ENCODE peak calls at places on chromosomes 3 and 15, in ten cellular contexts. X is vagina, J is A673, V is tibial artery, E is GM23248, Q is astrocyte, T is tibial nerve, N is uterus, H is fibroblast of lung, P is MM.1S. Z is an unnamed sample. For H3K4me1 and H3K36me3, the result is how much of the 10 kb centered on the place peaks cover.

GRCh38 chr3:60475096-60475495 is 776.2 kb downstream of the FHIT start:
- DNase-seq in E (no peak), V (no peak), T (no peak), Q (no peak), P (no peak), H (no peak), J (no peak), X (no peak), N (no peak), Z (no peak)

GRCh38 chr3:50419595-50419994 is 60.3 kb upstream of the TMEM115 start:
- DNase-seq in X (no peak), E (no peak), N (no peak), P (no peak), Q (no peak), J (no peak), V (no peak), T (no peak), H (no peak), Z (no peak)

GRCh38 chr3:193391902-193392301 is 13.3 kb upstream of the ATP13A5 start:
- DNase-seq in P (no peak), N (no peak), T (no peak), J (peak), V (no peak), H (no peak), X (no peak), Q (peak), E (no peak), Z (no peak)

GRCh38 chr15:49135893-49136292 is 19.5 kb downstream of the COPS2 start:
- DNase-seq in E (peak), V (no peak), N (no peak), X (no peak), P (no peak), J (no peak), H (peak), Q (peak), T (no peak), Z (no peak)

GRCh38 chr3:183579967-183580720 is 24.6 kb upstream of the KLHL6 start:
- DNase-seq in P (no peak), N (peak), Q (no peak), T (no peak), J (no peak), V (no peak), X (no peak), H (peak), E (peak), Z (no peak)

GRCh38 chr15:39127925-39128617 is 452.8 kb upstream of the THBS1 start:
- DNase-seq in N (no peak), Q (peak), T (no peak), E (peak), H (peak), P (no peak), V (no peak), J (peak), X (no peak), Z (no peak)

GRCh38 chr3:119627461-119627860 is 29.8 kb downstream of the PLA1A start:
- DNase-seq in H (no peak), P (no peak), T (no peak), X (no peak), E (no peak), Q (no peak), V (no peak), J (no peak), N (no peak), Z (no peak)

GRCh38 chr3:106862067-106862466 is 515.2 kb upstream of the CCDC54 start:
- DNase-seq in X (no peak), T (no peak), H (peak), P (no peak), Q (peak), V (no peak), J (peak), N (no peak), E (peak), Z (no peak)

GRCh38 chr3:100893590-100893989 is 99.6 kb downstream of the ABI3BP start:
- DNase-seq in N (no peak), V (peak), X (no peak), E (peak), H (peak), P (no peak), J (peak), Q (no peak), T (no peak), Z (no peak)

GRCh38 chr3:50573566-50574279 is 4.4 kb downstream of the HEMK1 start:
- DNase-seq in T (no peak), J (no peak), V (no peak), N (no peak), H (no peak), Q (no peak), E (no peak), P (no peak), X (no peak), Z (no peak)

GRCh38 chr3:9316881-9317341 is 45.9 kb upstream of the THUMPD3 start:
- DNase-seq in T (no peak), Q (peak), P (no peak), J (no peak), H (peak), E (peak), N (peak), X (no peak), V (no peak), Z (no peak)

GRCh38 chr15:51342249-51342999 is 969 bp downstream of the GLDN start:
- DNase-seq in T (no peak), P (no peak), X (no peak), N (no peak), Q (no peak), V (no peak), J (no peak), E (peak), H (no peak), Z (no peak)

GRCh38 chr3:72259755-72260589 is 475.0 kb upstream of the PROK2 start:
- DNase-seq in E (peak), J (no peak), N (no peak), T (no peak), V (no peak), P (no peak), Q (no peak), H (no peak), X (no peak), Z (no peak)

GRCh38 chr3:71120012-71120411 is 463.5 kb downstream of the FOXP1 start:
- DNase-seq in T (no peak), P (no peak), V (no peak), N (no peak), Q (no peak), E (no peak), J (no peak), X (no peak), H (no peak), Z (no peak)

GRCh38 chr3:36992806-36993325 is at the start of gene EPM2AIP1:
- DNase-seq in Q (no peak), X (peak), P (no peak), H (no peak), J (peak), V (peak), E (peak), N (no peak), T (no peak), Z (peak)

GRCh38 chr3:194925614-194926013 is 239.9 kb downstream of the FAM43A start:
- DNase-seq in V (no peak), X (no peak), H (no peak), J (peak), P (no peak), T (no peak), E (no peak), Q (no peak), N (no peak), Z (no peak)

GRCh38 chr3:104437891-104438290 is 928.8 kb upstream of the ALCAM start:
- DNase-seq in V (no peak), J (peak), H (peak), E (peak), P (no peak), T (no peak), N (no peak), Q (peak), X (no peak), Z (no peak)

GRCh38 chr3:157354722-157355121 is 81.9 kb upstream of the PTX3 start:
- DNase-seq in N (no peak), Q (no peak), X (no peak), V (no peak), E (peak), J (peak), P (no peak), H (peak), T (no peak), Z (no peak)

GRCh38 chr15:83372434-83372873 is 74.7 kb upstream of the SH3GL3 start:
- DNase-seq in Q (peak), J (no peak), E (peak), T (no peak), X (no peak), H (no peak), P (no peak), N (no peak), V (no peak), Z (no peak)

GRCh38 chr15:38189651-38190280 is 62.9 kb upstream of the SPRED1 start:
- DNase-seq in E (peak), P (no peak), T (no peak), H (no peak), V (no peak), N (no peak), J (no peak), X (no peak), Q (peak), Z (no peak)

GRCh38 chr3:9780451-9780797 is 10.7 kb upstream of the CAMK1 start:
- DNase-seq in E (no peak), V (no peak), N (no peak), H (no peak), T (no peak), J (no peak), P (no peak), Q (no peak), X (no peak), Z (no peak)

GRCh38 chr3:707041-707440 is 385.8 kb upstream of the CNTN6 start:
- DNase-seq in J (no peak), V (no peak), H (no peak), E (no peak), T (no peak), X (no peak), N (no peak), Q (no peak), P (no peak), Z (no peak)

GRCh38 chr3:62149962-62150361 is 223.4 kb downstream of the FEZF2 start:
- DNase-seq in Q (peak), X (no peak), H (peak), P (no peak), E (peak), V (no peak), T (no peak), N (no peak), J (no peak), Z (no peak)

GRCh38 chr15:61403884-61404283 is 174.8 kb upstream of the RORA start:
- DNase-seq in N (no peak), P (no peak), T (no peak), J (no peak), E (no peak), X (no peak), Q (no peak), V (no peak), H (no peak), Z (no peak)

GRCh38 chr3:15647629-15648167 is 46.2 kb downstream of the BTD start:
- DNase-seq in P (peak), N (no peak), Q (peak), V (no peak), T (no peak), E (peak), X (no peak), J (peak), H (peak), Z (no peak)

GRCh38 chr15:29815000-29815704 is 7.1 kb downstream of the TJP1 start:
- DNase-seq in N (no peak), H (peak), V (no peak), X (no peak), J (peak), Q (peak), P (no peak), T (no peak), E (peak), Z (no peak)

GRCh38 chr15:29820802-29821160 is 1.5 kb downstream of the TJP1 start:
- DNase-seq in E (peak), T (no peak), H (peak), J (no peak), V (no peak), N (no peak), X (no peak), P (no peak), Q (no peak), Z (no peak)

GRCh38 chr15:29819979-29820801 is 2.1 kb downstream of the TJP1 start:
- DNase-seq in P (no peak), V (no peak), E (no peak), X (no peak), N (no peak), H (no peak), J (no peak), Q (no peak), T (no peak), Z (no peak)

GRCh38 chr15:29815705-29816042 is 6.6 kb downstream of the TJP1 start:
- DNase-seq in J (no peak), H (no peak), X (no peak), N (no peak), T (no peak), V (no peak), P (no peak), E (no peak), Q (no peak), Z (no peak)

GRCh38 chr15:29818141-29818540 is 4.1 kb downstream of the TJP1 start:
- DNase-seq in T (no peak), P (no peak), E (peak), Q (peak), H (no peak), V (no peak), N (no peak), X (no peak), J (peak), Z (no peak)
- H3K4me1 ChIP-seq in T (half or more), P (under half), E (under half), Q (under half), H (under half), V (under half), N (under half), X (half or more), J (under half), Z (under half)

DNA sequence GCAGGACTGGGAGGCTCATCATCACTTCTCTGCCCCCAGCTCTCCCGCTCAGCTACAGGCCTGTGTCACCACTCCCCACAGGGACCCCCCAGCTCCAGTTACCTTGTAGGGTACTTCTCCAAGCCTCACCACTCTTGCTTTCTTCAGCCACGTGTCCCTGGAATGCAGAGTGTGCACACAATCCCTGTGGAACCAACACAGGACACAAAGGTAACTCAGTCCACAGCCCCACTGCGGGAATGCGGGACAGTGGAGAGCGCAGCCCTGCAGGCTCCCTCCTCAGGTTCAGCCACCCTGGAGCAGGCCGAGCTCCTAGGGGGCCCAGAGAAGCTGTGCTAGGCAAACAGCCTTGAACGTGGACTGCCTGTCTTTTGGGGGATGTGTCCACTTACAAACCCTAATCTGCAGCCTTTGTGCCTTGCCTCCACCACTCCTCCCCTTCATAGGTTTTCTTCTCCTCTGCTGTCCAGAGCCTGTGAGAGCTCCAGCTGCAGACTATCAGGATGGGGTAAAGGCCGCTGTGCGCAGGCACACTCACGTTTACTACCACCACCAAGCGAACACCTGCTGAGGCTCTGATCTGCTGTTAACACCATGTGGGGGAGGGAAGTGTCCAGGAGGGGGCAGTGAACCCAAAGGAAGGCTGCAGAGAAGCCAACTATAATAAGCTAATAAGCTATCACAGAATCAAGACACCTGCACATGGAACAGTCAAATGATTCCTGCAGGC is 26.0 kb downstream of the XPC start:
- DNase-seq in Q (no peak), H (no peak), J (no peak), N (no peak), T (no peak), E (no peak), P (peak), X (peak), V (no peak), Z (no peak)
- H3K36me3 ChIP-seq in Q (under half), H (under half), J (under half), N (under half), T (under half), E (under half), P (under half), X (under half), V (half or more), Z (half or more)

DNA sequence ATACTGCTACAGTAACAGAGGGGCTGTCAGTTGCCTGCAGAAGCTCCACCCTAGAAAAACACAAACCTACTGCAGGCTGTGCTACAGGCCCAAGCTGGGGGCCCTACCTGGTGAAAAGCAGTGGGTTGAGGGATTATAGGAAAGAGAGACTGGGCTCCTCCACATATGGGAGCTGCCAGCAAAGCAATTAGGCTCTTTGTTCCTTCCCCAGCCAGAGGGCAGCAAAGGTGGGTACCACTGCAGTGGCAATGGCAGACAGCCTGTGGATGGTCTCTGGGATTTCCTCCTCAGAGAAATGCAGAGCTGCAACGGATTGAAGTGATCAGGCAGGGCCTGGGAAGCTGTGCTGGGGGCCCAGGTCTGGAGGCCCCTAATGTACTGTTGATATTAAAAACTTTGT is 19.1 kb upstream of the DNAAF4 start:
- DNase-seq in H (no peak), E (no peak), V (no peak), P (no peak), Q (no peak), T (no peak), J (no peak), X (no peak), N (no peak), Z (no peak)
- H3K4me3 ChIP-seq in H (no peak), E (no peak), V (no peak), P (no peak), Q (no peak), T (no peak), J (no peak), X (no peak), N (no peak), Z (no peak)

GRCh38 chr15:98891301-98891700 is 116.3 kb downstream of the PGPEP1L start:
- DNase-seq in X (no peak), N (no peak), J (no peak), V (no peak), Q (no peak), E (no peak), P (no peak), H (no peak), T (no peak), Z (no peak)

GRCh38 chr15:98896002-98896721 is 111.4 kb downstream of the PGPEP1L start:
- DNase-seq in X (no peak), E (peak), N (no peak), T (no peak), Q (peak), V (no peak), J (no peak), P (no peak), H (peak), Z (no peak)

GRCh38 chr15:98889930-98890695 is 117.5 kb downstream of the PGPEP1L start:
- DNase-seq in J (peak), H (peak), T (no peak), N (no peak), P (no peak), V (no peak), X (no peak), E (peak), Q (peak), Z (no peak)

GRCh38 chr15:98894312-98894711 is 113.3 kb downstream of the PGPEP1L start:
- DNase-seq in T (no peak), X (no peak), P (no peak), J (no peak), E (no peak), Q (no peak), H (peak), N (no peak), V (no peak), Z (no peak)

DNA sequence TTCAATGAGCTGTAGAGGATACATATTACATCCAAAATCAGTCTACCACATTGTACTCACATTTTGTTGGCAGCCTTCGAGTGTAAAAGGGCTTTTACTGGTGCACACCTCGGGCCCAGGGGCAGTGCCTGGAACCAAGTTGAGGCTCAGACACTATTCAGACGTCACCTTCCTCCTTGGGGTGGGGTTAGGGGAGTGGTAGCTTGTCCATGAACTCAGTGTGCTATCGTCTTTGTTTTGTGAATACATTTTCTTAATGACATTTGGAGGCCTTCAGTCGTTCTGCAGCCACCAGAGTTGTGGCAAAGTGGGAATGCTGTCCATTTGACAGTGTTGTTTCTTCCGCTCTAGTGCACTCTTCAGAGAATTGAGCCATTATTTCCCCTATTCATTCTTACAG is 114.2 kb downstream of the PGPEP1L start:
- DNase-seq in H (no peak), T (no peak), N (no peak), X (no peak), V (no peak), E (no peak), J (no peak), P (no peak), Q (peak), Z (no peak)
- H3K4me1 ChIP-seq in H (under half), T (under half), N (under half), X (under half), V (under half), E (half or more), J (under half), P (under half), Q (half or more), Z (under half)

GRCh38 chr15:92033723-92034122 is 180.2 kb downstream of the SLCO3A1 start:
- DNase-seq in T (no peak), V (no peak), P (no peak), H (no peak), Q (no peak), N (no peak), E (no peak), X (no peak), J (no peak), Z (no peak)

GRCh38 chr15:92033319-92033718 is 179.8 kb downstream of the SLCO3A1 start:
- DNase-seq in T (no peak), X (no peak), E (peak), V (no peak), N (no peak), Q (no peak), P (no peak), H (no peak), J (no peak), Z (no peak)

GRCh38 chr15:92025717-92026270 is 172.3 kb downstream of the SLCO3A1 start:
- DNase-seq in H (no peak), E (no peak), T (no peak), X (no peak), Q (no peak), P (no peak), V (no peak), J (no peak), N (no peak), Z (no peak)

GRCh38 chr15:92029104-92029466 is 175.6 kb downstream of the SLCO3A1 start:
- DNase-seq in T (no peak), E (no peak), H (no peak), Q (no peak), V (no peak), X (no peak), P (no peak), J (no peak), N (no peak), Z (no peak)

DNA sequence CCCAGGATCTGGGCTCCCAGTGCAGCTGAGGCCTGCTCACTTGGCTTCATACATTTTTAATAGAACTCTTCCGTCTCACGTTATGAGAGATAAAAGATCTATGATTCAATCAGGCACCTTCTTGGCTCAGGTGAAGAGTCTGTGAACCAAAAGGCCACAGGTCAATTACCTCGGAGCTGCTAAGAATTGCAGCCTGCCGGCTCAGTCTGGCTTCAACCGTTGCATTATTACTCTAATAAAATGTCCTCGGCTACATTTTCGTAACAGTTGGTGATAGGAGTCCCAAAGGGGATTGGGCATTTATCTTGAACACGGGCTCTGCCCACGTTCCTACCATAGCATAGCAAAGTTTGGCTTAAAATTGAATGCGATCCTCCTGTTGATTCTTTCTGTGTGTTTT is 176.3 kb downstream of the SLCO3A1 start:
- DNase-seq in E (no peak), P (no peak), J (no peak), T (no peak), V (no peak), X (no peak), H (no peak), Q (no peak), N (no peak), Z (no peak)
- H3K36me3 ChIP-seq in E (under half), P (under half), J (under half), T (under half), V (under half), X (under half), H (under half), Q (under half), N (under half), Z (under half)

GRCh38 chr3:134487406-134487805 is 1.5 kb downstream of the CEP63 start:
- DNase-seq in T (no peak), N (no peak), J (no peak), H (no peak), E (no peak), V (no peak), Q (no peak), P (peak), X (no peak), Z (no peak)
- H3K4me3 ChIP-seq in T (peak), N (peak), J (peak), H (peak), E (peak), V (peak), Q (peak), P (peak), X (no peak), Z (peak)

GRCh38 chr3:188754286-188754685 is 417.5 kb upstream of the TPRG1 start:
- DNase-seq in V (no peak), T (no peak), Q (no peak), N (no peak), H (no peak), P (peak), E (no peak), J (no peak), X (no peak), Z (no peak)
- H3K4me1 ChIP-seq in V (under half), T (under half), Q (under half), N (under half), H (under half), P (under half), E (under half), J (under half), X (under half), Z (under half)

Z was measured in suprapubic skin.